ENCODE peak calls at places on chromosomes 16 and 17, in six cellular contexts. C, Z, J, Q, I and L are unnamed samples.

GRCh38 chr17:65231086-65231485 is 93.9 kb downstream of the RGS9 start:
- DNase-seq in Q (peak), I (no peak), C (no peak), J (no peak), Z (no peak), L (no peak)

GRCh38 chr16:87086156-87086555 is 231.0 kb downstream of the C16orf95 start:
- DNase-seq in J (no peak), I (no peak), Q (no peak), C (peak), Z (no peak), L (peak)

GRCh38 chr17:55702150-55702549 is 20.5 kb downstream of the TMEM100 start:
- DNase-seq in Z (no peak), I (no peak), Q (no peak), C (no peak), J (no peak), L (peak)

GRCh38 chr17:83155128-83156081 is 76.0 kb downstream of the METRNL start:
- DNase-seq in Z (no peak), Q (no peak), C (no peak), I (no peak), J (peak), L (peak)

GRCh38 chr16:57308041-57308440 is 23.6 kb upstream of the PLLP start:
- DNase-seq in C (no peak), Q (no peak), J (no peak), Z (no peak), I (no peak), L (no peak)

GRCh38 chr16:23334421-23334853 is 32.3 kb downstream of the SCNN1B start:
- DNase-seq in J (no peak), Q (peak), C (no peak), I (no peak), Z (no peak), L (no peak)

GRCh38 chr16:1071561-1072225 is 854 bp upstream of the SSTR5 start:
- DNase-seq in J (no peak), I (no peak), Q (no peak), C (no peak), Z (no peak), L (no peak)

GRCh38 chr16:50305441-50306061 is 39.2 kb downstream of the ADCY7 start:
- DNase-seq in J (no peak), I (peak), Q (no peak), C (no peak), Z (no peak), L (no peak)

GRCh38 chr16:27463741-27464662 is 62.0 kb downstream of the IL21R start:
- DNase-seq in J (peak), Z (no peak), Q (no peak), C (no peak), I (no peak), L (no peak)

GRCh38 chr17:53150101-53150698 is 672.5 kb upstream of the KIF2B start:
- DNase-seq in Z (no peak), J (no peak), I (no peak), C (no peak), Q (peak), L (peak)

GRCh38 chr16:71383054-71383773 is 24.7 kb downstream of the CALB2 start:
- DNase-seq in J (no peak), Q (no peak), C (no peak), I (no peak), Z (no peak), L (no peak)

GRCh38 chr17:40284085-40284713 is 3.5 kb upstream of the CDC6 start:
- DNase-seq in C (peak), J (no peak), Q (no peak), Z (peak), I (no peak), L (peak)

GRCh38 chr17:57919912-57920311 is 35.3 kb downstream of the CUEDC1 start:
- DNase-seq in Q (no peak), I (no peak), C (no peak), Z (no peak), J (no peak), L (no peak)

GRCh38 chr16:3774156-3774767 is 56.9 kb upstream of the TRAP1 start:
- DNase-seq in Z (no peak), J (no peak), C (peak), I (no peak), Q (no peak), L (peak)

GRCh38 chr17:2323629-2324314 is 12.5 kb downstream of the TSR1 start:
- DNase-seq in Z (no peak), J (no peak), Q (no peak), C (no peak), I (no peak), L (no peak)

GRCh38 chr17:73571524-73572130 is 72.6 kb downstream of the SDK2 start:
- DNase-seq in Q (no peak), J (no peak), C (no peak), Z (no peak), I (no peak), L (no peak)

GRCh38 chr16:9109255-9109654 is 17.8 kb downstream of the HAPSTR1 start:
- DNase-seq in Z (no peak), I (no peak), J (no peak), Q (no peak), C (no peak), L (no peak)

GRCh38 chr16:610513-611381 is 20.0 kb upstream of the WFIKKN1 start:
- DNase-seq in C (no peak), I (no peak), Q (peak), J (peak), Z (peak), L (no peak)